ENCODE peak calls at places on chromosome 11, in ten cellular contexts. W, C, S, E, G, B, Y, U, I and X are unnamed samples.

GRCh38 chr11:132941024-132941646 is 591.2 kb downstream of the OPCML start:
- DNase-seq in Y (no peak), B (no peak), U (no peak), S (no peak), C (no peak), W (peak), I (no peak), G (no peak), E (no peak), X (no peak)

GRCh38 chr11:57460756-57461749 is 725 bp downstream of the RTN4RL2 start:
- DNase-seq in Y (no peak), U (no peak), W (no peak), B (no peak), E (no peak), C (no peak), S (peak), I (no peak), G (peak), X (no peak)

GRCh38 chr11:223921-224320 is 12.2 kb downstream of the SIRT3 start:
- DNase-seq in E (no peak), C (no peak), Y (no peak), G (no peak), I (no peak), U (no peak), B (no peak), S (no peak), W (no peak), X (no peak)

GRCh38 chr11:1827095-1827797 is 7.5 kb upstream of the SYT8 start:
- DNase-seq in U (peak), Y (no peak), C (no peak), I (no peak), W (peak), B (no peak), S (peak), G (peak), E (peak), X (peak)

GRCh38 chr11:132734217-132734616 is 798.1 kb downstream of the OPCML start:
- DNase-seq in U (no peak), S (no peak), G (no peak), C (no peak), I (no peak), W (no peak), E (no peak), B (no peak), Y (no peak), X (no peak)

GRCh38 chr11:43401252-43401651 is 42.5 kb downstream of the TTC17 start:
- DNase-seq in E (no peak), I (no peak), U (no peak), G (no peak), B (no peak), C (no peak), S (no peak), W (no peak), Y (no peak), X (no peak)

GRCh38 chr11:115912484-115912945 is 408.3 kb upstream of the CADM1 start:
- DNase-seq in Y (no peak), I (no peak), B (no peak), W (no peak), U (no peak), C (no peak), G (peak), E (no peak), S (peak), X (no peak)

GRCh38 chr11:19436932-19437331 is 196.2 kb upstream of the E2F8 start:
- DNase-seq in Y (no peak), S (no peak), E (no peak), B (no peak), W (no peak), G (no peak), I (no peak), U (no peak), C (no peak), X (no peak)

GRCh38 chr11:109956124-109956793 is 136.9 kb upstream of the ZC3H12C start:
- DNase-seq in S (no peak), I (no peak), Y (no peak), W (no peak), E (no peak), B (no peak), G (no peak), C (no peak), U (no peak), X (no peak)

GRCh38 chr11:122656631-122657101 is 1.1 kb downstream of the UBASH3B start:
- DNase-seq in E (peak), C (peak), B (peak), W (no peak), S (no peak), I (no peak), G (no peak), Y (no peak), U (peak), X (peak)

GRCh38 chr11:97962758-97963157 is 1058.0 kb upstream of the CNTN5 start:
- DNase-seq in W (no peak), B (no peak), S (no peak), E (no peak), C (no peak), U (no peak), I (no peak), G (no peak), Y (no peak), X (no peak)

GRCh38 chr11:15185021-15185420 is 70.3 kb downstream of the INSC start:
- DNase-seq in U (no peak), B (no peak), C (no peak), I (no peak), G (no peak), Y (no peak), E (no peak), S (no peak), W (no peak), X (no peak)

GRCh38 chr11:4092031-4092430 is 2.6 kb upstream of the RRM1 start:
- DNase-seq in G (no peak), I (no peak), C (no peak), S (no peak), E (no peak), B (no peak), W (no peak), Y (no peak), U (no peak), X (no peak)

GRCh38 chr11:19924321-19925115 is 211.9 kb downstream of the NAV2 start:
- DNase-seq in W (no peak), I (no peak), S (no peak), C (no peak), E (no peak), G (no peak), Y (no peak), U (no peak), B (no peak), X (no peak)

GRCh38 chr11:27626269-27626937 is 73.9 kb downstream of the BDNF start:
- DNase-seq in B (no peak), I (no peak), W (no peak), U (no peak), Y (no peak), E (no peak), C (no peak), G (no peak), S (no peak), X (no peak)